ENCODE peak calls at places on chromosomes 7 and 10, in five cellular contexts. B is HepG2, V is SK-N-SH, C is GM12878, L is K562. N is an unnamed sample.
A peak's percentile ranks its signal among the peaks of the same experiment; 100 is the strongest.

GRCh38 chr10:78071857-78072179 is 38.2 kb downstream of the RPS24 start:
- DNase-seq in B (no peak), L (no peak), C (no peak), V (no peak), N (no peak)

GRCh38 chr7:102318482-102318971 is 31.9 kb downstream of the SH2B2 start:
- DNase-seq in C (no peak), V (peak; percentile 59), B (no peak), L (peak; percentile 39), N (peak; percentile 55)

GRCh38 chr10:78448470-78448869 is 414.8 kb downstream of the RPS24 start:
- DNase-seq in C (no peak), B (no peak), L (no peak), V (no peak), N (no peak)

GRCh38 chr7:45408407-45408737 is 165.8 kb upstream of the ADCY1 start:
- DNase-seq in L (no peak), V (no peak), C (no peak), B (no peak), N (no peak)

GRCh38 chr10:71771204-71771603 is 2.1 kb downstream of the VSIR start:
- DNase-seq in L (no peak), V (no peak), B (no peak), C (no peak), N (no peak)

GRCh38 chr7:29228289-29229011 is 33.9 kb downstream of the CHN2 start:
- DNase-seq in B (peak; percentile 92), L (no peak), C (no peak), V (no peak), N (no peak)

GRCh38 chr10:53223846-53224245 is 451.3 kb upstream of the MBL2 start:
- DNase-seq in L (no peak), C (no peak), B (no peak), V (no peak), N (no peak)

GRCh38 chr10:97503413-97503812 is 4.7 kb downstream of the UBTD1 start:
- DNase-seq in L (no peak), C (no peak), B (no peak), V (no peak), N (no peak)

GRCh38 chr7:876077-876971 is at the start of gene GET4:
- DNase-seq in B (peak; percentile 65), V (peak; percentile 98), L (peak; percentile 91), C (peak; percentile 80), N (peak; percentile 79)

GRCh38 chr7:83466956-83467355 is 182.0 kb downstream of the SEMA3E start:
- DNase-seq in L (no peak), B (no peak), C (no peak), V (no peak), N (no peak)

GRCh38 chr7:66050990-66051424 is 24.6 kb upstream of the ASL start:
- DNase-seq in L (no peak), B (peak; percentile 82), V (no peak), C (no peak), N (no peak)

GRCh38 chr10:7301039-7301768 is 109.6 kb downstream of the SFMBT2 start:
- DNase-seq in V (peak; percentile 57), L (peak; percentile 51), B (no peak), C (no peak), N (peak; percentile 78)

GRCh38 chr10:811781-812180 is 119.7 kb downstream of the LARP4B start:
- DNase-seq in L (no peak), C (no peak), V (no peak), B (no peak), N (no peak)

GRCh38 chr7:100602889-100603696 is 930 bp downstream of the PCOLCE start:
- DNase-seq in V (peak; percentile 98), L (peak; percentile 58), C (no peak), B (no peak), N (no peak)

GRCh38 chr7:155918720-155919399 is 106.6 kb upstream of the SHH start:
- DNase-seq in C (no peak), L (no peak), B (peak; percentile 66), V (no peak), N (peak; percentile 90)

GRCh38 chr10:77877461-77878344 is 48.9 kb downstream of the DLG5 start:
- DNase-seq in L (peak; percentile 30), C (peak; percentile 20), V (peak; percentile 80), B (no peak), N (no peak)

GRCh38 chr10:80487791-80488538 is 33.9 kb downstream of the TSPAN14 start:
- DNase-seq in C (no peak), V (no peak), L (peak; percentile 55), B (no peak), N (no peak)

GRCh38 chr7:30893357-30893756 is 18.3 kb upstream of the AQP1 start:
- DNase-seq in C (no peak), V (peak; percentile 27), B (no peak), L (no peak), N (no peak)

GRCh38 chr10:35639021-35639521 is 3.0 kb downstream of the FZD8 start:
- DNase-seq in B (no peak), C (no peak), V (peak; percentile 28), L (no peak), N (no peak)

GRCh38 chr7:143490719-143491306 is 13.1 kb downstream of the TAS2R41 start:
- DNase-seq in V (no peak), C (no peak), L (peak; percentile 67), B (peak; percentile 30), N (peak; percentile 45)

GRCh38 chr7:96414931-96415292 is 93.0 kb upstream of the SLC25A13 start:
- DNase-seq in C (peak; percentile 7), V (peak; percentile 51), B (peak; percentile 71), L (peak; percentile 52), N (no peak)

DNA sequence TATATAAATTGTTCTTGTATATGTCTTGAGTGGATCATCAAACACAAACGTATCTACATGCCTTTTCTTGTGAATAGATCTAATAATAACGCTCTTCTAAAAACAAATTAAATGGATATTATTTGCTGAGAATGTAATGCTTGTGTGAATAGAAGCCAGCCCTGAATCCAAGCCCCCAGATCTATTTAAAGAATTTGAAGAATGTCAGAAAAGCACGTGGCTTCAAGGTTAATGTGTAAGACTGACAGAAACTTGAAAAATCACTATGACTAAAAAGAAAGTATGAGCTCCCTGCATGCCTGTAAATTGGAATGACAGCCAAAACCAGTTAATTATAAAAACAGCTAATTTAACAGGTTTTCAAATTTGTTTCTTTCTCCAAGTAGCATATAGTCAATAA is 43.2 kb upstream of the ATRNL1 start:
- DNase-seq in V (no peak), L (no peak), B (peak; percentile 13), C (no peak), N (no peak)
- TF ChIP-seq RAD21 in V (no peak), L (no peak), B (no peak), C (no peak), N (no peak)

DNA sequence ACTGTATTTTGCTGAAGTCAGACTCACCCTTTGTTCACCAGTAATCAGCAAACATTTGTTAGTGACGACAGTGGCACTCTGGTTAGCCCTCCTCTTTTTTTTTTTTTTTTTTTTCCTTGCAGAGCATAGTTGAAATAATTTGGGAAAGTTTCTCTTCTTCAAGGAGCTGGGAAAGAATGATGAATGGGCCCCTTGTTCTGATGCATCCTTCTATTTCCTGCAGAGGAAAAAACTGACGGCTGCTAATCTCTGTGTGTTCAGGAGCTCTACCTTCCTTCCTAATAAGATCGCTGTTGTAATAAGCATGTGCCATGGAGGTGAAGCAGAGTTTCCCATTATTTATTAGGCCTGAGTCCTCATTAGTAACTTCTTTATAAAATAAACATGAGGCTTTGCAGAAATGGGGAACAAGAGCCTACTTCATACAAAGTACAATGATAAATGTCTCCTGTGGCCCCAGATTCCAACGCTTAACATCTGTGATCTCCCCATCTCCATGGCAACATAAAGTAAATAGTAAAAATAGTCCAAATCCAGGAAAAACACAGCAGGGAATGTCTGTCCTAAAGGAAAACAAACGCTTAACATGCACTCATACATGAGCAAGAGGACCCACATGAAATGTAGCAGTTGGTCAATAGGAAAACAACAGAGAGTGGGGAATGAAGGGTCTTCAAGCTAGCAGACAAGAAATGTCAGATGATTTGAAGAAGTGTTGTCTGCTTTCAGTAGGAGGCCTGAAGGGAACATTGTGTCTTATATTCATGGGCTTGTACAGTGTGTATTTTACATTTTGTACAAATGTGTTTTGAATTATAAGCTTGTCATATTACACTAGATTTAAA is 59.1 kb upstream of the CALD1 start:
- DNase-seq in L (no peak), V (no peak), C (no peak), B (no peak), N (no peak)
- TF ChIP-seq EP300 in L (no peak), V (no peak), C (no peak), B (no peak), N (no peak)

DNA sequence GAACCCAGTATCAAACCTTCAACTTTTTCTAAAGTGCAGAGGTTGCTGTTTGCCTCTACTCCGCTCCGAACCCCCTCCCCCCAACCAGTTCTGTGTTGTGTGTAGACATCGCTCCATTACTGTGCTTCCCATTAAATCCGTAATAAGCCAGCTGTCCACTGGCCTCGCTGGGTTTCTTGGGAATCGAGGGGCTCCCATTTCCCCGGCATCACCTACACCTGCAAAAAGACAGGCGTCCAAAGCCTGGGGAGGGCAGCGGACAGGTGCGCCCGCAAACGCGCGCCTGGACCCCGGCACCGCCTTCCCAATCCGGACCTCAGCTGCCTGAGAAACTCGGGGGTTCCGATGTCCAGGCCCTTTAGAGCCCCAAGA is 631 bp downstream of the RTKN2 start:
- DNase-seq in L (no peak), V (peak; percentile 46), C (no peak), B (no peak), N (peak; percentile 13)
- TF ChIP-seq RAD21 in L (no peak), V (no peak), C (no peak), B (no peak), N (no peak)

DNA sequence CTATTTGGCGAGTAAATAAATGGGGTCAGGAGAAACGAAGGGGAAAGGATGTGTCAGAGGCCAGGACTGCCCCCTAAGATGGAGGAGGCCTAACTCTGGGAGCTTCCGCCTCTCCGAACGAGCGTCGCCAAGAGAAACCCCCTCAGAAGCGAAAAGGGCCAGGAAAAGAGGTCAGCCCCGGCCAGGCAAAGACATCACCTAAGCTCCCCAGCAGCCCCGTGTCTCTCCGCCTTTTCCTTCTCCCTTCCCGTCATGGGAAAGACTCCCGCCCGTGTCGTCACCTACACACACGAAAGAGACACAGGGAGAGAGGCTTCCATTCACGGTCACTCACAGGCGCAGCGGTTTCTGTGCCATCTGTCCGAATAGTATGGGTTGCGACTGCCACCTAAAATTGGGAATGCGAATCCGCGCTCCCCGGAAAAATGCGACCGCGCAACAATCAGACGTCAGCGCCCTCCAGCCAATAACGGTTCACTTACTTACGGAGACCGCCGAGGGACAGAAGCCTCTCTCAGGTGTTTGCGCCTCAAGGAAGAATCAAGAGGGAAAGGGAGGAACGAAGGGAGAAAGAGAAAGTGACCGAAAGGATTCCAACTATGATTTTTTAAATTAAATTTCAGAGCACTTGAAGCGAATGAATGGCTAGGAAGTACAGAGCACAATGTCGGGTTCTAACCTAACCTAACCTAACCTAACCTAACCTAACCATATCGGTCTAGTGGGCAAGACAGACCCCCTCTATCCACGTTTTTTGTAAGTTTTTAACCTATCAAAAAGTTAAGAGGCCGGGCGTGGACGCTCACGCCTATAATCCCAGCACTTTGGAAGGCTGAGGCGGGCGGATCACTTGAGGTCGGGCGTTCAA is at the start of gene CWF19L1:
- DNase-seq in B (peak; percentile 76), L (peak; percentile 77), V (peak; percentile 87), C (peak; percentile 33), N (peak; percentile 77)
- TF ChIP-seq EP300 in B (peak; percentile 39), L (no peak), V (no peak), C (no peak), N (no peak)

N was measured in A549.